ENCODE peak calls at places on chromosomes 6 and 20, in ten cellular contexts. E, A, B, O, I, U, W, K, V and S are unnamed samples.

GRCh38 chr6:39978240-39978639 is 44.0 kb upstream of the MOCS1 start:
- DNase-seq in E (no peak), A (no peak), B (no peak), O (no peak), I (no peak), U (no peak), W (no peak), K (no peak), V (no peak), S (no peak)

GRCh38 chr20:23659989-23660837 is 22.5 kb upstream of the CST3 start:
- DNase-seq in E (no peak), A (no peak), B (no peak), O (no peak), I (no peak), U (no peak), W (no peak), K (no peak), V (no peak), S (no peak)

GRCh38 chr6:84615113-84615850 is 149.1 kb downstream of the TBX18 start:
- DNase-seq in E (no peak), A (no peak), B (no peak), O (no peak), I (no peak), U (no peak), W (no peak), K (no peak), V (no peak), S (no peak)

GRCh38 chr20:56710577-56711465 is 81.7 kb downstream of the TFAP2C start:
- DNase-seq in E (peak), A (no peak), B (peak), O (no peak), I (no peak), U (no peak), W (peak), K (no peak), V (peak), S (no peak)

GRCh38 chr6:133705071-133705470 is 183.8 kb upstream of the TCF21 start:
- DNase-seq in E (no peak), A (no peak), B (no peak), O (no peak), I (no peak), U (no peak), W (no peak), K (no peak), V (peak), S (no peak)

GRCh38 chr6:110415297-110415916 is at the start of gene DDO:
- DNase-seq in E (no peak), A (peak), B (no peak), O (peak), I (no peak), U (no peak), W (peak), K (no peak), V (peak), S (peak)

GRCh38 chr6:109002100-109002697 is 92.4 kb downstream of the SESN1 start:
- DNase-seq in E (no peak), A (no peak), B (no peak), O (no peak), I (no peak), U (no peak), W (no peak), K (no peak), V (peak), S (no peak)

GRCh38 chr20:51462566-51463276 is 79.8 kb downstream of the NFATC2 start:
- DNase-seq in E (no peak), A (no peak), B (no peak), O (no peak), I (no peak), U (no peak), W (peak), K (no peak), V (peak), S (peak)

GRCh38 chr6:9795880-9796279 is 619.0 kb downstream of the TFAP2A start:
- DNase-seq in E (no peak), A (peak), B (no peak), O (no peak), I (no peak), U (no peak), W (no peak), K (no peak), V (no peak), S (no peak)

GRCh38 chr6:81145506-81145905 is 607.0 kb downstream of the TENT5A start:
- DNase-seq in E (no peak), A (no peak), B (no peak), O (no peak), I (no peak), U (no peak), W (no peak), K (no peak), V (peak), S (no peak)

GRCh38 chr6:12383448-12383847 is 93.3 kb downstream of the EDN1 start:
- DNase-seq in E (no peak), A (no peak), B (no peak), O (no peak), I (no peak), U (no peak), W (no peak), K (no peak), V (no peak), S (no peak)

GRCh38 chr6:89942601-89943000 is 48.3 kb downstream of the GJA10 start:
- DNase-seq in E (no peak), A (no peak), B (no peak), O (no peak), I (no peak), U (no peak), W (no peak), K (no peak), V (no peak), S (no peak)

GRCh38 chr20:9409352-9409751 is 105.0 kb upstream of the LAMP5 start:
- DNase-seq in E (no peak), A (peak), B (no peak), O (no peak), I (no peak), U (no peak), W (no peak), K (no peak), V (peak), S (no peak)

GRCh38 chr6:111469543-111469942 is 13.5 kb downstream of the REV3L start:
- DNase-seq in E (no peak), A (no peak), B (no peak), O (no peak), I (no peak), U (peak), W (no peak), K (no peak), V (no peak), S (peak)

GRCh38 chr6:83884523-83884922 is 25.0 kb downstream of the CYB5R4 start:
- DNase-seq in E (no peak), A (peak), B (peak), O (no peak), I (no peak), U (peak), W (no peak), K (peak), V (peak), S (no peak)

GRCh38 chr20:34522969-34523871 is 7.0 kb downstream of the DYNLRB1 start:
- DNase-seq in E (no peak), A (peak), B (peak), O (peak), I (no peak), U (peak), W (no peak), K (peak), V (peak), S (peak)

GRCh38 chr20:768426-768978 is at the start of gene SLC52A3:
- DNase-seq in E (no peak), A (no peak), B (peak), O (peak), I (no peak), U (peak), W (peak), K (no peak), V (no peak), S (no peak)

GRCh38 chr20:4681971-4682370 is 39.7 kb upstream of the PRND start:
- DNase-seq in E (no peak), A (no peak), B (no peak), O (no peak), I (no peak), U (no peak), W (no peak), K (no peak), V (peak), S (no peak)
- H3K27ac ChIP-seq in E (no peak), A (no peak), B (no peak), O (no peak), I (no peak), U (no peak), W (no peak), K (no peak), V (no peak), S (no peak)

DNA sequence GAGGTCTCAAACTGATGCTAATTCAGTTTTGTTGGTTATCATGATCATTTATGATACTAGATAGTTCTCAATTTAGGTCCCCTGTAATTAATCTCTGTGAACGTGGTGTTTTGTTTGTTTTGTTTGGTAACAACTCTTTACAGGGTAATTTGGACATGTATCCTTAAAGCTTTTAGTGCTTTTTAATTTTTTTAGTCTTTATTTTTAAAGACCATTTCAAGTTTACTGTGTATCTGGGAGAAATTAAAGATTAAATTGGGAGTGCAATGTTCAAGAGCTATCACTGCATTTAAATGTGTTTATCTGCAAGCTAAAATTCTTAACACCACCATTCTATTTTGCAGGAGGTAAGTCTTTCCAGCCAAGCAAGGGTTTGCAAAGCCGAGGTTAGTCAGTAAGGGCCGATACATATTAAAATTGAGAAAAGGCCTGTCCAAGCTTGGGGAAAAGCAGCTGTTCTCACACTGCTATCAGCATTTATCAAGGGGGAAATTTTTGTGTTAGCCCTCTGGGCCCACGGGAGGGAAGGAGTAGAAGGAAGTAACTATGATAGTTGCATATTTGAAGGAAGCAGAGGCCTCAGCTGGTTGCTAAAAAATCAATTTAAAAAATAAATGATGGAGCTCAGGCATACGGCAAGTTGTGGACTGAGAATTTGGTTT is 59.4 kb upstream of the ZNF217 start:
- DNase-seq in E (no peak), A (no peak), B (no peak), O (no peak), I (no peak), U (no peak), W (no peak), K (peak), V (no peak), S (no peak)
- H3K4me3 ChIP-seq in E (peak), A (no peak), B (no peak), O (no peak), I (no peak), U (no peak), W (no peak), K (peak), V (no peak), S (no peak)

GRCh38 chr20:3237958-3238615 is 903 bp downstream of the SLC4A11 start:
- DNase-seq in E (no peak), A (no peak), B (no peak), O (no peak), I (no peak), U (peak), W (no peak), K (peak), V (no peak), S (no peak)
- TF ChIP-seq CTCF in E (no peak), A (no peak), B (no peak), O (no peak), I (no peak), U (peak), W (no peak), K (no peak), V (no peak), S (no peak)

GRCh38 chr6:97524846-97525245 is 241.8 kb upstream of the MMS22L start:
- DNase-seq in E (no peak), A (no peak), B (no peak), O (no peak), I (no peak), U (peak), W (no peak), K (no peak), V (peak), S (peak)
- H3K27ac ChIP-seq in E (no peak), A (no peak), B (no peak), O (no peak), I (no peak), U (peak), W (no peak), K (no peak), V (no peak), S (no peak)

DNA sequence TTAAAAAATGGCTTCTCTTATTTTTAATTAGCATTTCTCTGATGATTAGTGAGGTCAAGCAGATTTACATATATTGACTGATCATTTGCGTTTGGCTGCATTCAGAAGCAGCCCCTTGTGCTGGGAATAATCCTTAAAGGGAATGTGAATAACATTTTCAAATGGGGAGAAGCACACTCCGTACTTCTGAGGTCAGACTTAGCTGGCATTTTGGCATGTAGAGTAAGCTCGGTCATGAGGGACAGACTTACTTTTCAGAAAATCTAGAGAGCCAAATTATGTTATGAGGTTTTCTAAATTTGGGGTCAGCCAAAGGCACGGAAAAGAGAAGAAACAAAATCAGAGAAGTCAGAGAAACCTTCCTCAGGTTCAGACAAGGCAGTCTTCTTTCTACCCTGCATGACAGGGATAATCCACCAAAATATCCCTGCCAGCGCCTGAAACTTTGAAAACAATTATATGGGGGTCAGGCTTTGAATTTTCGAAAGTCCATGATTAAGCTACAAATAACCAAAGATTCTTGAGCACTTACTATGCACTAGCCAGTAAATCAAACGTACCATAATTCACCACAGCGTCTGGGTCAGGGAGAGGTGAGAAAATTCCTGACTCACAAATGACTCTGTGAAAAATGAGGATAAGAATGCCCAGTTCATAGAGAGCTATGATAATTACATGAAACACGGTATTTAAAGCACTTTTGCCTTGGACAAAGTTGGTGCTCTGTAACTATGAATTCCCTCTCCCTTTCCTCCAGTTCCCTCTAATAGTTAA is 44.9 kb downstream of the ADAT2 start:
- DNase-seq in E (no peak), A (no peak), B (no peak), O (no peak), I (no peak), U (no peak), W (no peak), K (no peak), V (peak), S (no peak)
- H3K4me3 ChIP-seq in E (no peak), A (no peak), B (no peak), O (no peak), I (no peak), U (no peak), W (no peak), K (no peak), V (no peak), S (no peak)

GRCh38 chr6:17588011-17588410 is 12.1 kb upstream of the FAM8A1 start:
- DNase-seq in E (no peak), A (no peak), B (no peak), O (no peak), I (no peak), U (no peak), W (no peak), K (no peak), V (no peak), S (no peak)

GRCh38 chr6:17589402-17590116 is 10.5 kb upstream of the FAM8A1 start:
- DNase-seq in E (no peak), A (peak), B (peak), O (no peak), I (no peak), U (peak), W (no peak), K (no peak), V (peak), S (peak)

GRCh38 chr6:17584241-17584803 is 15.8 kb upstream of the FAM8A1 start:
- DNase-seq in E (peak), A (peak), B (peak), O (peak), I (no peak), U (peak), W (no peak), K (peak), V (peak), S (peak)

GRCh38 chr6:17583811-17584210 is 16.3 kb upstream of the FAM8A1 start:
- DNase-seq in E (no peak), A (no peak), B (no peak), O (no peak), I (no peak), U (no peak), W (no peak), K (no peak), V (peak), S (no peak)

DNA sequence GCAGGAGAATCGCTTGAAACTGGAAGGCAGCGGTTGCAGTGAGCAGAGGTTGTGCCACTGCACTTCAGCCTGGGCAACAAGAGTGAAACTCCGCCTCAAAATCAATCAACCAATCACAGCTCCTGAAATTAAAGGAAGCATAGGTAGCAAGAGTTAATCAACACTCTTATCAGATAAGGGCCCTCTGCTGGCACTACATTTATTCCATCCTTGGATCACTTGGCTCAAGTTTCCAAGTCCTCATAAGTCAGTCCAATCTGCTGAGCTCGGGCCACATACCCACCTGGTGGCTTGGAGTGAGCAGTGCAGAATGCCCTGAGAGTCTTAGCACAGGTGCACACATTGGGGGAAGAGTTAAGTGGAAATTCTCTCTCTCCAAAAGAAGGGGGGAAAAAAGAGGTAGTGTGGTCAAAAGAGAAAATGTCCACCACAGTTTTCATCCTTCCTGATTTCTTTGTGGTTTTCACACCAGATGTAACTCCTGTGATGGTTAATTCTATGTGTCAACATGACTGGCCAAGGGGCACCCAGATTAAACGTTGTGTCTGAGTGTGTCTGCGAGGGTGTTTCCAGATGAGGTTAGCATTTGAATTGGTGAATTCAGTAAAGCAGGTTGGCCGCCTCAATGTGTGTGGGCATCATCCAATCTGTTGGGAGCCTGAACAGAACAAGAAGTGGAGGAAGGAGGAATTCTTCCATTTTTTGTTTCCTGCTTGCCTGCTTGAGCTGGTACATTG is 14.2 kb upstream of the FAM8A1 start:
- DNase-seq in E (no peak), A (peak), B (no peak), O (no peak), I (no peak), U (peak), W (peak), K (peak), V (peak), S (peak)
- TF ChIP-seq CTCF in E (peak), A (peak), B (no peak), O (no peak), I (no peak), U (peak), W (peak), K (peak), V (no peak), S (no peak)

DNA sequence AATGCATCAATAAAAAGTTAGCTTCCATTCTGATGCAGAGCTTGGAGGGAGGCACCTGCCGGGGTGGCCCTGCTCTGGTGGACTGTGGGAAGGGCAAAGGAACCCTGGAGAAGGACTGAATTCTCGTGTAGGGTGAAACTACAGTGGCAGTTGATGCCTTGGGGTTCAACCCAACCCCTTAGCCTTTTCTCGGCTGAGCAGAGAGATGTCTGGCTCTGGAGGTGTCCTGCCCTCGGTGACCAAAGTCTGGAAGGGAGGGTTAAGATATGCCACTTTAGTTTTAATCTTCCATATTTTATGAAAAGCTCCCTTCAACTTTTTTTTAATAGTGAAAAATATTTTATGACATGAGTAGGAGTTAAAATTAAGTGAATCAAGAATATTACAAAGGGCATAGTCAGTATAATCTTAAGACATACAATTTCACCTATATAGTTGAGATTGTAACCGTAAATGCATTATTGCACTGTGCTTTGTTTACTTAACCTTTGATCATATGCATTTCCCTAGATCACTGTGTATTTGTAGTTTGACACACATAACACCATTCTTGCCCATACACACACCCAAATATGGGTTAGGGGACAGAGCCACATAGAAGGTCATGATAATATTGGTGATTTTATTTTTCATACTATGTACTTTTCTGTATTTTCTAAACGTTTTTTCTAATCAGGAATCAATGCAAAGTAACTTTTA is 179.6 kb downstream of the MCHR2 start:
- DNase-seq in E (no peak), A (no peak), B (no peak), O (no peak), I (no peak), U (no peak), W (no peak), K (no peak), V (no peak), S (no peak)
- H3K27ac ChIP-seq in E (no peak), A (no peak), B (no peak), O (no peak), I (no peak), U (no peak), W (no peak), K (no peak), V (no peak), S (no peak)

DNA sequence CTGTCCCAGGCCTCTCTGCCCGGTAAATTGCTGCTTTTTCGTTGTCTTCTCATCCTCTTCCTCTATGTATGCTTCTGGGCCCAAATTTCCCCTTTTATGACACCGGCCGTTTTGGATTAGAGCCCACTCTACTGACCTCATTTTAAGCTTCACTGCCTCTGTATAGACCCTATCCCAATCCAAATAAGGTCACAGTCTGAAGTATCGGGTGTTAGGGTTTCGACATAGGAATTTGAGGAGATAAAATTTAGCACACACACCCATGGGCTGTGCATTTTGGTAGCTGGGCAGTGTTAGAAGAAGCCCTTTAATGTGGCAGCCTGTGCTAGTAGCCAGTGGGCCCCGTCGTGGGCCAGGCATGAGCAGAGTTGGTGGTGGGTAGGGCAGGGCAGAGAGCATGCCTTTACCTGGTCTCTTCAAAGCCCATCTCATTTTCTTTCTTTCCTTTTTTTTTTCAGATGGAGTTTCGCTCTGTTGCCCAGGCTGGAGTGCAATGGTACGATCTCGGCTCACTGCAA is 27.9 kb upstream of the EZR start:
- DNase-seq in E (no peak), A (no peak), B (no peak), O (no peak), I (no peak), U (no peak), W (no peak), K (no peak), V (no peak), S (no peak)
- H3K4me3 ChIP-seq in E (no peak), A (no peak), B (no peak), O (no peak), I (no peak), U (no peak), W (no peak), K (no peak), V (no peak), S (no peak)